ENCODE peak calls at places on chromosomes 13 and 19, in six cellular contexts. One of them, this sample, is unnamed.

GRCh38 chr19:919157-920050 is 2.3 kb downstream of the KISS1R start:
- DNase-seq in astrocyte of the cerebellum: no peak
- DNase-seq in upper lobe of right lung: peak; percentile 66
- DNase-seq in AG10803: no peak
- DNase-seq in sigmoid colon: no peak
- DNase-seq in heart right ventricle: no peak
- DNase-seq in this sample: no peak

GRCh38 chr19:33487901-33488817 is 33.4 kb downstream of the PEPD start:
- DNase-seq in upper lobe of right lung: peak; percentile 43
- DNase-seq in sigmoid colon: peak; percentile 57
- DNase-seq in heart right ventricle: no peak
- DNase-seq in astrocyte of the cerebellum: no peak
- DNase-seq in AG10803: no peak
- DNase-seq in this sample: no peak

GRCh38 chr19:14511245-14511625 is 7.0 kb downstream of the DNAJB1 start:
- DNase-seq in upper lobe of right lung: no peak
- DNase-seq in sigmoid colon: no peak
- DNase-seq in heart right ventricle: no peak
- DNase-seq in AG10803: no peak
- DNase-seq in astrocyte of the cerebellum: no peak
- DNase-seq in this sample: no peak

GRCh38 chr13:98773921-98774320 is 21.4 kb upstream of the SLC15A1 start:
- DNase-seq in astrocyte of the cerebellum: no peak
- DNase-seq in AG10803: no peak
- DNase-seq in upper lobe of right lung: no peak
- DNase-seq in sigmoid colon: no peak
- DNase-seq in heart right ventricle: no peak
- DNase-seq in this sample: no peak

GRCh38 chr19:41706741-41707501 is 1.5 kb upstream of the CEACAM5 start:
- DNase-seq in upper lobe of right lung: peak; percentile 87
- DNase-seq in astrocyte of the cerebellum: no peak
- DNase-seq in heart right ventricle: peak; percentile 23
- DNase-seq in AG10803: peak; percentile 12
- DNase-seq in sigmoid colon: no peak
- DNase-seq in this sample: peak; percentile 4

GRCh38 chr19:46350029-46350757 is 3.3 kb downstream of the PPP5C start:
- DNase-seq in sigmoid colon: no peak
- DNase-seq in upper lobe of right lung: no peak
- DNase-seq in astrocyte of the cerebellum: no peak
- DNase-seq in AG10803: no peak
- DNase-seq in heart right ventricle: peak; percentile 27
- DNase-seq in this sample: no peak

GRCh38 chr19:30792561-30793505 is 420.6 kb downstream of the ZNF536 start:
- DNase-seq in astrocyte of the cerebellum: no peak
- DNase-seq in sigmoid colon: no peak
- DNase-seq in AG10803: no peak
- DNase-seq in heart right ventricle: no peak
- DNase-seq in upper lobe of right lung: no peak
- DNase-seq in this sample: no peak

GRCh38 chr13:85040176-85040660 is 759.0 kb downstream of the SLITRK6 start:
- DNase-seq in AG10803: no peak
- DNase-seq in upper lobe of right lung: no peak
- DNase-seq in astrocyte of the cerebellum: no peak
- DNase-seq in sigmoid colon: no peak
- DNase-seq in heart right ventricle: no peak
- DNase-seq in this sample: no peak

GRCh38 chr19:50042363-50043024 is 16.7 kb downstream of the ZNF473 start:
- DNase-seq in sigmoid colon: no peak
- DNase-seq in astrocyte of the cerebellum: no peak
- DNase-seq in AG10803: no peak
- DNase-seq in upper lobe of right lung: no peak
- DNase-seq in heart right ventricle: no peak
- DNase-seq in this sample: no peak

GRCh38 chr13:108176685-108177274 is 38.6 kb downstream of the LIG4 start:
- DNase-seq in astrocyte of the cerebellum: no peak
- DNase-seq in upper lobe of right lung: no peak
- DNase-seq in heart right ventricle: no peak
- DNase-seq in AG10803: no peak
- DNase-seq in sigmoid colon: no peak
- DNase-seq in this sample: peak; percentile 22

GRCh38 chr13:90403330-90404082 is 944.0 kb upstream of the MIR17HG start:
- DNase-seq in sigmoid colon: no peak
- DNase-seq in AG10803: no peak
- DNase-seq in heart right ventricle: no peak
- DNase-seq in upper lobe of right lung: no peak
- DNase-seq in astrocyte of the cerebellum: no peak
- DNase-seq in this sample: no peak

GRCh38 chr13:77729502-77730221 is 32.2 kb downstream of the SLAIN1 start:
- DNase-seq in heart right ventricle: no peak
- DNase-seq in astrocyte of the cerebellum: no peak
- DNase-seq in AG10803: no peak
- DNase-seq in upper lobe of right lung: no peak
- DNase-seq in sigmoid colon: no peak
- DNase-seq in this sample: no peak

GRCh38 chr19:57053401-57053800 is 66.4 kb upstream of the USP29 start:
- DNase-seq in sigmoid colon: no peak
- DNase-seq in upper lobe of right lung: no peak
- DNase-seq in AG10803: no peak
- DNase-seq in heart right ventricle: no peak
- DNase-seq in astrocyte of the cerebellum: no peak
- DNase-seq in this sample: no peak

GRCh38 chr19:6313398-6313969 is 19.9 kb downstream of the ACER1 start:
- DNase-seq in upper lobe of right lung: no peak
- DNase-seq in heart right ventricle: no peak
- DNase-seq in astrocyte of the cerebellum: no peak
- DNase-seq in sigmoid colon: no peak
- DNase-seq in AG10803: no peak
- DNase-seq in this sample: no peak

GRCh38 chr19:15829277-15829770 is 13.9 kb upstream of the OR10H1 start:
- DNase-seq in upper lobe of right lung: no peak
- DNase-seq in AG10803: no peak
- DNase-seq in astrocyte of the cerebellum: no peak
- DNase-seq in heart right ventricle: no peak
- DNase-seq in sigmoid colon: no peak
- DNase-seq in this sample: no peak

GRCh38 chr13:43072394-43072793 is 49.0 kb downstream of the DNAJC15 start:
- DNase-seq in astrocyte of the cerebellum: no peak
- DNase-seq in heart right ventricle: peak; percentile 40
- DNase-seq in upper lobe of right lung: no peak
- DNase-seq in sigmoid colon: peak; percentile 73
- DNase-seq in AG10803: peak; percentile 23
- DNase-seq in this sample: peak; percentile 68

GRCh38 chr13:100330662-100331061 is 241.8 kb downstream of the PCCA start:
- DNase-seq in AG10803: no peak
- DNase-seq in heart right ventricle: no peak
- DNase-seq in upper lobe of right lung: no peak
- DNase-seq in astrocyte of the cerebellum: no peak
- DNase-seq in sigmoid colon: no peak
- DNase-seq in this sample: peak; percentile 64

DNA sequence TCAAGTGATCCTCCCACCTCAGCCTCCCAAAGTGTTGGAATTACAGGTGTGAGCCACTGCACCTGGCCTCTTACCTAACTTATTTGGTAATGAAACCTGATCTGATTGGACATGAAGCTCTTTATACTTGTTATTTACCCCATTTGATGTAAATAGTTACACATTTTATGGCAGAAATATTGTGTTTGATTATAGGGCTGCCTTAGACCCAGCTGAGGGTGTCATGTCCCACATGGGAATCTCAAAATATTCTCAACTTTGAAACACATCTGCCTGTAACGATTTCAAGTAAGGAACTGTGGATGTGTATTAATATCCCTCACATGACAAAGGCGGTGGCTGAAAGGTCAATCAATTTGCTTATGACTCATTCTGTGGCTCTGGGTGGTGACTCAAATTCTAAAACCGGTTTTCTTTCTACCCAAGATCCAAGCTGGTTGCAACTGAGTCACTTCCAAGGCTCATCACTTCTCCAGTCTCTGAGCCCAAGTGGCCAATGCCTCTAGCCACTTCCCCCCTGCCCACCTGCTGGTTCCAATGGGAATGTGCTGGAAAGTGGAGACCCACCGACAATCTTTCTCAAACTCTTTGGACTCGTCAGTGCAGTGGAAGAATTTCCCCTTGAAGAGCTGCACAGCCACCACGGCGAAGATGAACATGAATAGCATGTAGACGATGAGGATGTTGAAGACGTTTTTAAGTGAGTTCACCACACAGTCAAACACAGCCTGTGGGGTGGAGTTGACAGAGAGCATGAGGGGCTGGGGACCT is 110.9 kb downstream of the IER2 start:
- DNase-seq in AG10803: peak; percentile 87
- DNase-seq in upper lobe of right lung: no peak
- DNase-seq in astrocyte of the cerebellum: peak; percentile 49
- DNase-seq in sigmoid colon: no peak
- DNase-seq in heart right ventricle: no peak
- DNase-seq in this sample: peak; percentile 58
- TF ChIP-seq CTCF in AG10803: peak; percentile 6
- TF ChIP-seq CTCF in upper lobe of right lung: no peak
- TF ChIP-seq CTCF in astrocyte of the cerebellum: no peak
- TF ChIP-seq CTCF in sigmoid colon: no peak
- TF ChIP-seq CTCF in heart right ventricle: no peak
- TF ChIP-seq CTCF in this sample: no peak

GRCh38 chr13:24251525-24251924 is 57.9 kb upstream of the C1QTNF9 start:
- DNase-seq in sigmoid colon: peak; percentile 52
- DNase-seq in AG10803: no peak
- DNase-seq in astrocyte of the cerebellum: no peak
- DNase-seq in upper lobe of right lung: no peak
- DNase-seq in heart right ventricle: no peak
- DNase-seq in this sample: no peak
- H3K4me3 ChIP-seq in sigmoid colon: no peak overlapping the region
- H3K4me3 ChIP-seq in AG10803: no peak overlapping the region
- H3K4me3 ChIP-seq in astrocyte of the cerebellum: no peak overlapping the region
- H3K4me3 ChIP-seq in upper lobe of right lung: peak overlapping the region; percentile 32
- H3K4me3 ChIP-seq in heart right ventricle: no peak overlapping the region
- H3K4me3 ChIP-seq in this sample: no peak overlapping the region

GRCh38 chr13:31234729-31235128 is 35.0 kb downstream of the B3GLCT start:
- DNase-seq in AG10803: no peak
- DNase-seq in upper lobe of right lung: no peak
- DNase-seq in astrocyte of the cerebellum: no peak
- DNase-seq in sigmoid colon: no peak
- DNase-seq in heart right ventricle: no peak
- DNase-seq in this sample: no peak
- TF ChIP-seq CTCF in AG10803: peak; percentile 44
- TF ChIP-seq CTCF in upper lobe of right lung: no peak
- TF ChIP-seq CTCF in astrocyte of the cerebellum: peak; percentile 53
- TF ChIP-seq CTCF in sigmoid colon: no peak
- TF ChIP-seq CTCF in heart right ventricle: peak; percentile 10
- TF ChIP-seq CTCF in this sample: peak; percentile 45

GRCh38 chr13:27403252-27403678 is 21.2 kb upstream of the GTF3A start:
- DNase-seq in heart right ventricle: no peak
- DNase-seq in AG10803: peak; percentile 98
- DNase-seq in upper lobe of right lung: no peak
- DNase-seq in sigmoid colon: no peak
- DNase-seq in astrocyte of the cerebellum: peak; percentile 59
- DNase-seq in this sample: peak; percentile 30

GRCh38 chr13:27405521-27406134 is 18.8 kb upstream of the GTF3A start:
- DNase-seq in sigmoid colon: no peak
- DNase-seq in AG10803: no peak
- DNase-seq in heart right ventricle: no peak
- DNase-seq in astrocyte of the cerebellum: no peak
- DNase-seq in upper lobe of right lung: no peak
- DNase-seq in this sample: no peak

GRCh38 chr13:27406178-27406939 is 18.1 kb upstream of the GTF3A start:
- DNase-seq in AG10803: peak; percentile 54
- DNase-seq in upper lobe of right lung: no peak
- DNase-seq in heart right ventricle: no peak
- DNase-seq in astrocyte of the cerebellum: no peak
- DNase-seq in sigmoid colon: no peak
- DNase-seq in this sample: peak; percentile 49

GRCh38 chr13:27404680-27405079 is 19.7 kb upstream of the GTF3A start:
- DNase-seq in astrocyte of the cerebellum: no peak
- DNase-seq in sigmoid colon: no peak
- DNase-seq in heart right ventricle: no peak
- DNase-seq in upper lobe of right lung: no peak
- DNase-seq in AG10803: no peak
- DNase-seq in this sample: no peak

DNA sequence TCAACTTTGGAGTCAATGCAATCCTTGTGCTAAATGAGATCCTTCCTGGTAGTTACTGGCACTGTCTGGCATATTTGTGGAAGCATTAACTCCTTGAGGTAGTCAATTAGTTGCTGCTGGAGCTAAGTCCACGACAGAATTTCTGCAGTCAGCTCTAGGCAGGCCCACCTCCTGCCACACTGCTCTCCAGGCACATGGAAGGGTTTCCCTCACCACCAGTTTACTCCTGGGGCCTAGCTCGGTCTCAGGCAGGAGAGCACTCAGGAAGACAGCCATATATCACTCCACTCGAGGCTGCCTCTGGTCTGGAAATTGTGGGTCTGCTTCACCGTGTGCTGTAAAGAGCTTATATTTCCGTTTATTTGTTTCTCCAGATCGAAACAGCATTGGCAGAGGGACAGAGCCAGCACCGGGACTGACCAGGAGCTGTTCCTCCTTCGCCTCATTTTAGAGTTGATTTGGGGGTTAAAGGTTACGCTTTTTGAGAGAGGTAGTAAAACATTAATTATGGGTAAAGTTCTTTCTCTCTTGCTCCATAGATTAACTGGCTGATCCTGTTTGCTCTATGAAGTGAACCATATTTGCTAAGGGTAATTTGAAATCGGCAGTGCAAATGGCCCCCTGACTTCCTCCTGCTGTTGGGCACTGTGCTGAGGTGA is 20.6 kb upstream of the GTF3A start:
- DNase-seq in sigmoid colon: no peak
- DNase-seq in AG10803: no peak
- DNase-seq in astrocyte of the cerebellum: no peak
- DNase-seq in heart right ventricle: no peak
- DNase-seq in upper lobe of right lung: no peak
- DNase-seq in this sample: no peak
- H3K4me3 ChIP-seq in sigmoid colon: no peak overlapping the region
- H3K4me3 ChIP-seq in AG10803: no peak overlapping the region
- H3K4me3 ChIP-seq in astrocyte of the cerebellum: no peak overlapping the region
- H3K4me3 ChIP-seq in heart right ventricle: no peak overlapping the region
- H3K4me3 ChIP-seq in upper lobe of right lung: no peak overlapping the region
- H3K4me3 ChIP-seq in this sample: no peak overlapping the region

GRCh38 chr19:35938282-35939224 is 2.4 kb downstream of the LRFN3 start:
- DNase-seq in heart right ventricle: no peak
- DNase-seq in sigmoid colon: no peak
- DNase-seq in astrocyte of the cerebellum: no peak
- DNase-seq in upper lobe of right lung: no peak
- DNase-seq in AG10803: no peak
- DNase-seq in this sample: no peak

GRCh38 chr19:35936738-35937268 is 629 bp downstream of the LRFN3 start:
- DNase-seq in heart right ventricle: no peak
- DNase-seq in astrocyte of the cerebellum: no peak
- DNase-seq in AG10803: no peak
- DNase-seq in sigmoid colon: no peak
- DNase-seq in upper lobe of right lung: no peak
- DNase-seq in this sample: no peak

GRCh38 chr19:35939307-35940077 is 3.3 kb downstream of the LRFN3 start:
- DNase-seq in upper lobe of right lung: no peak
- DNase-seq in heart right ventricle: no peak
- DNase-seq in AG10803: no peak
- DNase-seq in astrocyte of the cerebellum: no peak
- DNase-seq in sigmoid colon: no peak
- DNase-seq in this sample: no peak

GRCh38 chr19:35932291-35932936 is 3.8 kb upstream of the LRFN3 start:
- DNase-seq in astrocyte of the cerebellum: no peak
- DNase-seq in heart right ventricle: no peak
- DNase-seq in AG10803: no peak
- DNase-seq in sigmoid colon: no peak
- DNase-seq in upper lobe of right lung: no peak
- DNase-seq in this sample: no peak

GRCh38 chr19:35935911-35936737 is at the start of gene LRFN3:
- DNase-seq in heart right ventricle: peak; percentile 78
- DNase-seq in AG10803: peak; percentile 61
- DNase-seq in astrocyte of the cerebellum: peak; percentile 16
- DNase-seq in sigmoid colon: peak; percentile 87
- DNase-seq in upper lobe of right lung: peak; percentile 85
- DNase-seq in this sample: peak; percentile 73
- TF ChIP-seq CTCF in heart right ventricle: no peak
- TF ChIP-seq CTCF in AG10803: no peak
- TF ChIP-seq CTCF in astrocyte of the cerebellum: no peak
- TF ChIP-seq CTCF in sigmoid colon: no peak
- TF ChIP-seq CTCF in upper lobe of right lung: no peak
- TF ChIP-seq CTCF in this sample: no peak